ENCODE peak calls at places on chromosomes 11 and 22, in six cellular contexts. V, F, H, N, M and T are unnamed samples.
A peak's percentile ranks its signal among the peaks of the same experiment; 100 is the strongest.

GRCh38 chr11:132782102-132782501 is 750.2 kb downstream of the OPCML start:
- DNase-seq in M (no peak), V (no peak), N (no peak), F (no peak), H (no peak), T (no peak)

GRCh38 chr11:587978-588380 is 11.7 kb downstream of the PHRF1 start:
- DNase-seq in F (peak; percentile 57), N (no peak), H (peak; percentile 96), M (no peak), V (no peak), T (no peak)

GRCh38 chr22:25383892-25384291 is 164.5 kb downstream of the CRYBB2 start:
- DNase-seq in H (no peak), F (no peak), N (no peak), M (no peak), V (no peak), T (no peak)

GRCh38 chr11:46198873-46199250 is 77.6 kb upstream of the PHF21A start:
- DNase-seq in V (no peak), F (no peak), H (no peak), N (peak; percentile 36), M (no peak), T (no peak)

GRCh38 chr22:35883028-35883620 is 145.5 kb downstream of the RBFOX2 start:
- DNase-seq in N (no peak), H (no peak), F (no peak), V (no peak), M (no peak), T (no peak)

GRCh38 chr11:117866526-117866925 is 9.9 kb downstream of the FXYD6 start:
- DNase-seq in M (no peak), N (peak; percentile 30), F (no peak), H (no peak), V (no peak), T (no peak)

GRCh38 chr22:26589367-26589844 is 526 bp downstream of the TPST2 start:
- DNase-seq in N (peak; percentile 61), V (peak; percentile 25), F (peak; percentile 61), H (no peak), M (no peak), T (no peak)

GRCh38 chr22:43796567-43796966 is 15.5 kb downstream of the EFCAB6 start:
- DNase-seq in F (no peak), M (no peak), V (no peak), H (no peak), N (no peak), T (no peak)

GRCh38 chr11:128326791-128327190 is 260.6 kb downstream of the ETS1 start:
- DNase-seq in V (no peak), N (no peak), H (no peak), F (no peak), M (no peak), T (no peak)

GRCh38 chr11:85599083-85599482 is 28.1 kb downstream of the DLG2 start:
- DNase-seq in H (no peak), N (no peak), F (no peak), V (no peak), M (no peak), T (no peak)

GRCh38 chr22:49664371-49664881 is 163.2 kb downstream of the BRD1 start:
- DNase-seq in N (peak; percentile 38), H (no peak), V (no peak), M (no peak), F (no peak), T (no peak)

GRCh38 chr11:104531075-104531474 is 367.1 kb upstream of the PDGFD start:
- DNase-seq in V (no peak), F (no peak), N (no peak), H (peak; percentile 0), M (no peak), T (no peak)

GRCh38 chr11:32586576-32587190 is 3.1 kb downstream of the EIF3M start:
- DNase-seq in H (peak; percentile 46), F (peak; percentile 36), M (no peak), V (no peak), N (no peak), T (no peak)

GRCh38 chr11:71184421-71185210 is 67.8 kb downstream of the SHANK2 start:
- DNase-seq in M (no peak), N (no peak), F (no peak), V (no peak), H (no peak), T (no peak)

GRCh38 chr11:115873813-115874212 is 369.6 kb upstream of the CADM1 start:
- DNase-seq in M (peak; percentile 68), N (no peak), H (no peak), F (no peak), V (no peak), T (no peak)

GRCh38 chr11:61198948-61199523 is 4.3 kb upstream of the PGA3 start:
- DNase-seq in H (no peak), N (no peak), F (no peak), M (no peak), V (no peak), T (no peak)

GRCh38 chr22:47624277-47625012 is 862.0 kb downstream of the TBC1D22A start:
- DNase-seq in H (no peak), M (no peak), N (peak; percentile 38), V (no peak), F (no peak), T (no peak)

GRCh38 chr22:25375683-25376082 is 156.2 kb downstream of the CRYBB2 start:
- DNase-seq in N (no peak), V (no peak), H (no peak), M (no peak), F (no peak), T (no peak)

GRCh38 chr11:58739725-58740430 is 8.1 kb upstream of the GLYAT start:
- DNase-seq in M (no peak), F (peak; percentile 24), N (no peak), V (no peak), H (no peak), T (no peak)

GRCh38 chr11:15750535-15751297 is 605.6 kb downstream of the SOX6 start:
- DNase-seq in F (no peak), M (no peak), N (no peak), V (no peak), H (no peak), T (no peak)

GRCh38 chr22:19872779-19873137 is 18.1 kb upstream of the GNB1L start:
- DNase-seq in H (no peak), F (no peak), M (no peak), N (peak; percentile 51), V (no peak), T (no peak)
- TF ChIP-seq TAF1 in H (no peak), F (no peak), M (no peak), N (no peak), V (no peak), T (no peak)

GRCh38 chr11:7257744-7258143 is 6.0 kb downstream of the SYT9 start:
- DNase-seq in M (no peak), F (no peak), N (no peak), H (no peak), V (no peak), T (no peak)

GRCh38 chr11:7261578-7261977 is 9.9 kb downstream of the SYT9 start:
- DNase-seq in V (no peak), N (no peak), M (no peak), H (no peak), F (no peak), T (no peak)

GRCh38 chr11:7263842-7264241 is 12.1 kb downstream of the SYT9 start:
- DNase-seq in M (no peak), V (no peak), F (no peak), H (no peak), N (no peak), T (no peak)

GRCh38 chr11:7256943-7257342 is 5.2 kb downstream of the SYT9 start:
- DNase-seq in N (no peak), M (no peak), H (no peak), F (no peak), V (no peak), T (no peak)

GRCh38 chr11:7262672-7263071 is 11.0 kb downstream of the SYT9 start:
- DNase-seq in V (no peak), F (no peak), M (no peak), N (no peak), H (no peak), T (no peak)
- TF ChIP-seq POLR2A in V (no peak), F (no peak), M (no peak), N (no peak), H (no peak), T (no peak)

GRCh38 chr11:74992852-74993251 is 4.1 kb downstream of the NEU3 start:
- DNase-seq in V (peak; percentile 12), H (no peak), F (no peak), M (peak; percentile 76), N (no peak), T (no peak)

GRCh38 chr11:74990941-74991340 is 2.2 kb downstream of the NEU3 start:
- DNase-seq in F (no peak), N (no peak), V (no peak), M (no peak), H (peak; percentile 73), T (no peak)

GRCh38 chr11:74989269-74989655 is 529 bp downstream of the NEU3 start:
- DNase-seq in N (no peak), V (no peak), F (no peak), M (no peak), H (no peak), T (no peak)

GRCh38 chr11:74984730-74985129 is 4.0 kb upstream of the NEU3 start:
- DNase-seq in N (no peak), F (no peak), H (no peak), M (no peak), V (no peak), T (no peak)

GRCh38 chr11:74988541-74989268 is at the start of gene NEU3:
- DNase-seq in M (peak; percentile 59), H (peak; percentile 77), F (peak; percentile 93), V (peak; percentile 77), N (peak; percentile 83), T (peak; percentile 78)
- TF ChIP-seq POLR2AphosphoS5 in M (peak; percentile 88), H (peak; percentile 71), F (peak; percentile 85), V (peak; percentile 88), N (peak; percentile 90), T (peak; percentile 92)

GRCh38 chr11:12121011-12121410 is 10.6 kb downstream of the MICAL2 start:
- DNase-seq in M (no peak), H (no peak), N (no peak), V (no peak), F (no peak), T (no peak)
- TF ChIP-seq TAF1 in M (no peak), H (no peak), N (no peak), V (no peak), F (no peak), T (no peak)

GRCh38 chr11:10807629-10808552 is 835 bp downstream of the EIF4G2 start:
- DNase-seq in F (peak; percentile 51), V (no peak), H (peak; percentile 32), M (no peak), N (peak; percentile 56), T (peak; percentile 32)
- TF ChIP-seq POLR2A in F (no peak), V (no peak), H (peak; percentile 26), M (peak; percentile 75), N (peak; percentile 45), T (no peak)

GRCh38 chr11:72625746-72626636 is 48.2 kb downstream of the PDE2A start:
- DNase-seq in N (no peak), F (peak; percentile 41), V (no peak), M (no peak), H (peak; percentile 53), T (no peak)
- TF ChIP-seq POLR2AphosphoS5 in N (no peak), F (no peak), V (no peak), M (no peak), H (no peak), T (no peak)